ENCODE peak calls at places on chromosomes 2 and 18, in eight cellular contexts. K, A, N, R, B, U, Y and E are unnamed samples.

GRCh38 chr2:71716697-71717624 is 263.6 kb downstream of the DYSF start:
- DNase-seq in K (no peak), A (no peak), N (peak; percentile 82), R (no peak), B (no peak), U (peak; percentile 67), Y (peak; percentile 94), E (no peak)

GRCh38 chr2:10238396-10238795 is 64.3 kb upstream of the HPCAL1 start:
- DNase-seq in K (no peak), A (peak; percentile 0), N (no peak), R (no peak), B (no peak), U (no peak), Y (no peak), E (no peak)

GRCh38 chr2:25939257-25939668 is 43.0 kb downstream of the KIF3C start:
- DNase-seq in K (no peak), A (no peak), N (no peak), R (no peak), B (no peak), U (no peak), Y (no peak), E (no peak)

GRCh38 chr2:238895901-238896600 is 48.2 kb downstream of the TWIST2 start:
- DNase-seq in K (no peak), A (peak; percentile 71), N (peak; percentile 91), R (no peak), B (no peak), U (peak; percentile 91), Y (peak; percentile 58), E (no peak)

GRCh38 chr2:108607706-108608301 is 73.5 kb downstream of the LIMS1 start:
- DNase-seq in K (peak; percentile 33), A (peak; percentile 25), N (peak; percentile 63), R (no peak), B (peak; percentile 38), U (peak; percentile 60), Y (peak; percentile 46), E (peak; percentile 74)

GRCh38 chr18:57806201-57806890 is 3.2 kb upstream of the ATP8B1 start:
- DNase-seq in K (no peak), A (no peak), N (no peak), R (no peak), B (no peak), U (no peak), Y (peak; percentile 54), E (no peak)

GRCh38 chr18:79488311-79489047 is 92.7 kb downstream of the NFATC1 start:
- DNase-seq in K (no peak), A (no peak), N (no peak), R (no peak), B (no peak), U (no peak), Y (no peak), E (no peak)

GRCh38 chr2:182548031-182548950 is 121.5 kb upstream of the PDE1A start:
- DNase-seq in K (no peak), A (no peak), N (peak; percentile 82), R (no peak), B (no peak), U (peak; percentile 12), Y (no peak), E (no peak)

GRCh38 chr18:1244397-1245122 is 339.9 kb downstream of the ADCYAP1 start:
- DNase-seq in K (no peak), A (no peak), N (no peak), R (no peak), B (no peak), U (no peak), Y (no peak), E (no peak)

GRCh38 chr18:48913201-48913600 is 37.6 kb downstream of the SMAD7 start:
- DNase-seq in K (no peak), A (no peak), N (no peak), R (no peak), B (no peak), U (no peak), Y (no peak), E (peak; percentile 39)